ENCODE peak calls at places on chromosome 20, in seven cellular contexts. One of them, this sample, is unnamed.

GRCh38 chr20:49938173-49939163 is 2.3 kb downstream of the RNF114 start:
- DNase-seq in SK-N-SH: peak
- DNase-seq in ovary: peak
- DNase-seq in stomach: peak
- DNase-seq in upper lobe of left lung: no peak
- DNase-seq in sigmoid colon: peak
- DNase-seq in H1: no peak
- DNase-seq in this sample: peak

GRCh38 chr20:47574616-47575401 is 73.1 kb downstream of the NCOA3 start:
- DNase-seq in SK-N-SH: peak
- DNase-seq in ovary: no peak
- DNase-seq in stomach: no peak
- DNase-seq in upper lobe of left lung: no peak
- DNase-seq in sigmoid colon: no peak
- DNase-seq in H1: no peak
- DNase-seq in this sample: no peak

GRCh38 chr20:15702161-15702560 is 871.1 kb downstream of the KIF16B start:
- DNase-seq in SK-N-SH: no peak
- DNase-seq in ovary: no peak
- DNase-seq in stomach: no peak
- DNase-seq in upper lobe of left lung: no peak
- DNase-seq in sigmoid colon: no peak
- DNase-seq in H1: no peak
- DNase-seq in this sample: no peak

GRCh38 chr20:32731882-32732266 is 11.4 kb downstream of the COMMD7 start:
- DNase-seq in SK-N-SH: no peak
- DNase-seq in ovary: no peak
- DNase-seq in stomach: no peak
- DNase-seq in upper lobe of left lung: peak
- DNase-seq in sigmoid colon: no peak
- DNase-seq in H1: no peak
- DNase-seq in this sample: no peak

GRCh38 chr20:31721408-31722332 is 998 bp downstream of the BCL2L1 start:
- DNase-seq in SK-N-SH: no peak
- DNase-seq in ovary: peak
- DNase-seq in stomach: peak
- DNase-seq in upper lobe of left lung: no peak
- DNase-seq in sigmoid colon: no peak
- DNase-seq in H1: no peak
- DNase-seq in this sample: no peak

GRCh38 chr20:41408131-41408789 is 41.6 kb upstream of the EMILIN3 start:
- DNase-seq in SK-N-SH: no peak
- DNase-seq in ovary: no peak
- DNase-seq in stomach: no peak
- DNase-seq in upper lobe of left lung: no peak
- DNase-seq in sigmoid colon: no peak
- DNase-seq in H1: no peak
- DNase-seq in this sample: no peak

GRCh38 chr20:48921883-48922867 is 664 bp downstream of the ARFGEF2 start:
- DNase-seq in SK-N-SH: peak
- DNase-seq in ovary: no peak
- DNase-seq in stomach: peak
- DNase-seq in upper lobe of left lung: peak
- DNase-seq in sigmoid colon: no peak
- DNase-seq in H1: no peak
- DNase-seq in this sample: no peak

GRCh38 chr20:52200870-52201269 is 9.3 kb upstream of the ZFP64 start:
- DNase-seq in SK-N-SH: no peak
- DNase-seq in ovary: no peak
- DNase-seq in stomach: no peak
- DNase-seq in upper lobe of left lung: no peak
- DNase-seq in sigmoid colon: no peak
- DNase-seq in H1: no peak
- DNase-seq in this sample: no peak

GRCh38 chr20:35618372-35619131 is 2.9 kb downstream of the SPAG4 start:
- DNase-seq in SK-N-SH: peak
- DNase-seq in ovary: peak
- DNase-seq in stomach: no peak
- DNase-seq in upper lobe of left lung: peak
- DNase-seq in sigmoid colon: peak
- DNase-seq in H1: peak
- DNase-seq in this sample: no peak

GRCh38 chr20:43508604-43509040 is 1.1 kb downstream of the L3MBTL1 start:
- DNase-seq in SK-N-SH: peak
- DNase-seq in ovary: no peak
- DNase-seq in stomach: no peak
- DNase-seq in upper lobe of left lung: no peak
- DNase-seq in sigmoid colon: no peak
- DNase-seq in H1: peak
- DNase-seq in this sample: no peak

GRCh38 chr20:40276291-40276690 is 412.7 kb downstream of the MAFB start:
- DNase-seq in SK-N-SH: no peak
- DNase-seq in ovary: no peak
- DNase-seq in stomach: no peak
- DNase-seq in upper lobe of left lung: no peak
- DNase-seq in sigmoid colon: no peak
- DNase-seq in H1: no peak
- DNase-seq in this sample: no peak
- H3K4me3 ChIP-seq in SK-N-SH: no peak
- H3K4me3 ChIP-seq in ovary: no peak
- H3K4me3 ChIP-seq in stomach: no peak
- H3K4me3 ChIP-seq in upper lobe of left lung: no peak
- H3K4me3 ChIP-seq in sigmoid colon: no peak
- H3K4me3 ChIP-seq in H1: no peak
- H3K4me3 ChIP-seq in this sample: no peak

GRCh38 chr20:11791316-11792228 is 126.1 kb upstream of the BTBD3 start:
- DNase-seq in SK-N-SH: no peak
- DNase-seq in ovary: no peak
- DNase-seq in stomach: no peak
- DNase-seq in upper lobe of left lung: no peak
- DNase-seq in sigmoid colon: no peak
- DNase-seq in H1: no peak
- DNase-seq in this sample: no peak
- TF ChIP-seq EP300 in SK-N-SH: no peak
- TF ChIP-seq EP300 in ovary: no peak
- TF ChIP-seq EP300 in stomach: no peak
- TF ChIP-seq EP300 in upper lobe of left lung: no peak
- TF ChIP-seq EP300 in sigmoid colon: no peak
- TF ChIP-seq EP300 in H1: no peak
- TF ChIP-seq EP300 in this sample: no peak

DNA sequence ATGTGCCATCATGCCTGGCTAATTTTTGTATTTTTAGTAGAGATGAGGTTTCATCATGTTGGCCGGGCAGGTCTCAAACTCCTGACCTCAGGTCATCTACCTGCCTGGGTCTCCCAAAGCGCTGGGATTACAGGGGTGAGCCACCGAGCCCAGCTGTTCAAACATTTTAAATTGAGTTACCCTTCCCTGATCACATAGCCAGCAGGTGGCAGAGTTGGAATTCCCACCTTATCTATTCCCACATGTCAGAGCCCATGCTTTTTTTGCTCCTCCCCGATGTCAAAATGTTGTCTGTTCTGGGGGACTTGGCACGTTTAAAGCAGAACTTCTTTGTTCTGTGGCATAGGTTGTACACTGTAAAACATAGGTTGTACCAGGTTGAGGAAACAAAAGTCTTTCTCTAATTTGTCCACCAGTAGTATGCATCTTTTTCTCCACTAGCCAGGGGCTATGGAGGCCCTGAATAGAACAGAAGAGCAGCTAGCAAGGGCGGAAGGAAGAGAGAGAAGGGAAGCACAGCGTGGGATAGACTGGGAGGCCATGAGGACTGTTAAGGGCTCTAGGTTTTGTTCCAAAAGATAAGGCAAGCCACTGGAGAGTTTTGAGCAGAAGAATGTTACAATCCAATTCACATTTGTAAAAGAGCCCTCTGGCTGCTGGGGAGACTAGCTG is 7.3 kb upstream of the LBP start:
- DNase-seq in SK-N-SH: no peak
- DNase-seq in ovary: no peak
- DNase-seq in stomach: no peak
- DNase-seq in upper lobe of left lung: no peak
- DNase-seq in sigmoid colon: no peak
- DNase-seq in H1: peak
- DNase-seq in this sample: peak
- TF ChIP-seq CTCF in SK-N-SH: peak
- TF ChIP-seq CTCF in ovary: no peak
- TF ChIP-seq CTCF in stomach: no peak
- TF ChIP-seq CTCF in upper lobe of left lung: no peak
- TF ChIP-seq CTCF in sigmoid colon: no peak
- TF ChIP-seq CTCF in H1: peak
- TF ChIP-seq CTCF in this sample: no peak

GRCh38 chr20:63470410-63470809 is 2.0 kb downstream of the KCNQ2 start:
- DNase-seq in SK-N-SH: no peak
- DNase-seq in ovary: no peak
- DNase-seq in stomach: no peak
- DNase-seq in upper lobe of left lung: no peak
- DNase-seq in sigmoid colon: no peak
- DNase-seq in H1: no peak
- DNase-seq in this sample: no peak
- H3K4me3 ChIP-seq in SK-N-SH: peak
- H3K4me3 ChIP-seq in ovary: no peak
- H3K4me3 ChIP-seq in stomach: no peak
- H3K4me3 ChIP-seq in upper lobe of left lung: no peak
- H3K4me3 ChIP-seq in sigmoid colon: no peak
- H3K4me3 ChIP-seq in H1: peak
- H3K4me3 ChIP-seq in this sample: no peak

DNA sequence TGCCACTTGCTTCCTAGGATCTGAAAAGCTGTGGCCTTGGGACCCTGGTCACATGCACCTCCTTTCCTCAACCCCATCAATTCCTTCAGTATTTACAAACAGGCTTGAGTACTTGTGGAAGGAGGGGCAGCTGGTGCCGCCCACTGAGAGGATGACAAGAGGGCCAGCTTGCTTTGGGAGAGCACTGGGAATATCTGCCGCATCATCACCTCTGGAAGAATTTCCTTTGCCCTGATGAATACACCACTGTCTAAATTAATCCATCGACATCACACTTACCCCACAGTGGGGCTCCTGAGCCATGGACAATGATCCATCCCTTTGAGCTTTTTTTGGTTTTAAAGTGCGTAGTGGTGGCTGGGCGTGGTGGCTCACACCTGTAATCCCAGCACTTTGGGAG is 25.9 kb downstream of the TBC1D20 start:
- DNase-seq in SK-N-SH: no peak
- DNase-seq in ovary: no peak
- DNase-seq in stomach: no peak
- DNase-seq in upper lobe of left lung: no peak
- DNase-seq in sigmoid colon: no peak
- DNase-seq in H1: no peak
- DNase-seq in this sample: no peak
- TF ChIP-seq EP300 in SK-N-SH: no peak
- TF ChIP-seq EP300 in ovary: no peak
- TF ChIP-seq EP300 in stomach: no peak
- TF ChIP-seq EP300 in upper lobe of left lung: no peak
- TF ChIP-seq EP300 in sigmoid colon: no peak
- TF ChIP-seq EP300 in H1: no peak
- TF ChIP-seq EP300 in this sample: no peak

DNA sequence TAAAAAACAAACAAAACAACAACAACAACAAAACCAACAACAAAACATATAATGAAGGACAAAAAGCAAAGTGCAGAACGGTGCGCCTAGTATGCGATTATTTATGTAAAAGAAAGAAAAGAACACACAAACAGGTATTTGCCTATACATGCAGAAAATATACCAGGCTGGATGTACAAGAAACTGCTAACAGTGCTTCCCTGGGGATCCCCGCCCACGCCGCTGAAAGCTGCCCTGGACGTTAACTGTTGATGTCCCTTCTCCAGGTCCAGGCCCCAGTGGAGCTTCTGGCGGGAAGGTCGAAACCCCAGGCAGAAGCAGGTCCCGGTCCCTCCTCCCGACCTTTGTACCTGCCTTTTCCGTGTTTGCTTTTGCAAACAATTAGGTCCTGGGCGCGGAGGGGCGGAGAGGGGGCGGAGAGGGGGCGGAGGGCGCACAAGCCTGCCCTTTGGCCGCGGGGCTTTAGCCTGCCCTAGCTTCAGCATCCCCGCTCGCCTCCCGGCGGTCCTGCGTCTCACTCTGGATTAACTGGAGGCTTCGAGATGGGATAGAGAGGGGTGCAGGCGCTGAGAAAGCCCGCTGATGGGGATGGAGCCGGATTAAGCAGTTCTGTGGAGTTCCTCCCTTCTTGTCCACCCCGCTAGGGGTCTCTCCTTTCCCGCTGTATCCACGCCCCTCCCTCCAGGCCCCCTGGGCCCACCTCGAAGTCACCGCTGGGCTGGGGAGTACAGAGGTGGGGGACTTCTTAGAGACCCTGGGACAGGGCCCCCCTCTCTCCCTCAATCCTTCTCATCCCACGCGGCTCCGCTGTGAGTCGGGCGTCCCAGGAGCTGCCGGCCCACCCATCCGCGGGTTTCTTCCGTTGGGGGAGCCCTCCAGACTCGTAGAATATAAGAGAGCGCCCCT is 8.2 kb upstream of the AHCY start:
- DNase-seq in SK-N-SH: no peak
- DNase-seq in ovary: no peak
- DNase-seq in stomach: peak
- DNase-seq in upper lobe of left lung: no peak
- DNase-seq in sigmoid colon: no peak
- DNase-seq in H1: peak
- DNase-seq in this sample: no peak
- TF ChIP-seq CTCF in SK-N-SH: no peak
- TF ChIP-seq CTCF in ovary: no peak
- TF ChIP-seq CTCF in stomach: no peak
- TF ChIP-seq CTCF in upper lobe of left lung: no peak
- TF ChIP-seq CTCF in sigmoid colon: no peak
- TF ChIP-seq CTCF in H1: no peak
- TF ChIP-seq CTCF in this sample: no peak

GRCh38 chr20:60906555-60906954 is 345.5 kb upstream of the CDH4 start:
- DNase-seq in SK-N-SH: no peak
- DNase-seq in ovary: no peak
- DNase-seq in stomach: no peak
- DNase-seq in upper lobe of left lung: no peak
- DNase-seq in sigmoid colon: no peak
- DNase-seq in H1: no peak
- DNase-seq in this sample: no peak
- H3K4me3 ChIP-seq in SK-N-SH: no peak
- H3K4me3 ChIP-seq in ovary: no peak
- H3K4me3 ChIP-seq in stomach: no peak
- H3K4me3 ChIP-seq in upper lobe of left lung: no peak
- H3K4me3 ChIP-seq in sigmoid colon: no peak
- H3K4me3 ChIP-seq in H1: no peak
- H3K4me3 ChIP-seq in this sample: no peak